ENCODE peak calls at places on chromosomes 4 and X, in five cellular contexts. Z is astrocyte, H is hepatocyte, O is PC-3, N is mammary epithelial cell. R is an unnamed sample.

GRCh38 chrX:6384391-6384790 is 150.5 kb downstream of the VCX3A start:
- DNase-seq in Z (no peak), H (no peak), O (no peak), N (no peak), R (no peak)

GRCh38 chr4:140944539-140944938 is 188.4 kb upstream of the TBC1D9 start:
- DNase-seq in Z (peak; percentile 72), H (no peak), O (no peak), N (no peak), R (no peak)

GRCh38 chr4:187477224-187477623 is 518.3 kb upstream of the ZFP42 start:
- DNase-seq in Z (no peak), H (no peak), O (no peak), N (no peak), R (no peak)

GRCh38 chr4:43132010-43132582 is 239.6 kb downstream of the GRXCR1 start:
- DNase-seq in Z (peak; percentile 48), H (peak; percentile 85), O (peak; percentile 81), N (peak; percentile 52), R (peak; percentile 59)

GRCh38 chrX:37817176-37817575 is 30.2 kb downstream of the DYNLT3 start:
- DNase-seq in Z (no peak), H (no peak), O (no peak), N (no peak), R (no peak)

GRCh38 chr4:176150283-176150682 is 45.1 kb downstream of the SPATA4 start:
- DNase-seq in Z (peak; percentile 17), H (peak; percentile 10), O (peak; percentile 47), N (peak; percentile 11), R (peak; percentile 6)

GRCh38 chr4:8571702-8572685 is 8.2 kb upstream of the GPR78 start:
- DNase-seq in Z (no peak), H (no peak), O (no peak), N (no peak), R (no peak)

GRCh38 chrX:19566359-19567141 is 51.2 kb upstream of the MAP3K15 start:
- DNase-seq in Z (peak; percentile 16), H (no peak), O (no peak), N (no peak), R (no peak)

GRCh38 chrX:152865232-152865920 is 32.5 kb upstream of the ZNF185 start:
- DNase-seq in Z (no peak), H (no peak), O (no peak), N (no peak), R (no peak)

GRCh38 chrX:152861826-152862225 is 31.0 kb downstream of the NSDHL start:
- DNase-seq in Z (peak; percentile 41), H (no peak), O (no peak), N (no peak), R (no peak)

DNA sequence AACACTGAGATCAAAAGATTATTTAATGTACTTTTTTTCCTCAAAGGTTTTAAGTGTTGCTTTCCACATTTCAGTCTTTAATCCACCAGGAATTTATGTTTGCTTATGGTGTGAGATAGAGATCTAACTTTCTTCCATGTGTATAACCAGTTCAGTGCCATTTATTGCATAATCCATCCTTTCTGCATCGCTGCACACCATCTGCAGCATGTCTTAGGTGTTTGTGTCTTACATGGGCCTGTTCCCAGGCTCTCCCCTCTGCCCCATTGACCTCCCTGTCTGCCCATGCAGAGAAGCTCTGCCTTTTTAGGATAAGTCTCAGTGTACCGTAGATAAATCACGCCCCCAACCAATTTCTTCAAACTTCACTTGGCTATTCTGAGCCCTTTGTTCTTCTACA is 30.3 kb downstream of the NSDHL start:
- DNase-seq in Z (peak; percentile 54), H (no peak), O (peak; percentile 51), N (no peak), R (no peak)
- H3K9me3 ChIP-seq in Z (no peaks in the 10 kb centered on the region), H (no peaks in the 10 kb centered on the region), O (no peaks in the 10 kb centered on the region), N (no peaks in the 10 kb centered on the region), R (no peaks in the 10 kb centered on the region)

GRCh38 chrX:125205918-125206665 is 113.6 kb upstream of the TEX13C start:
- DNase-seq in Z (no peak), H (peak; percentile 41), O (peak; percentile 30), N (no peak), R (peak; percentile 80)
- H3K4me3 ChIP-seq in Z (peak overlapping the region; percentile 33), H (peak overlapping the region; percentile 45), O (peak overlapping the region; percentile 63), N (no peak overlapping the region), R (peak overlapping the region; percentile 72)

GRCh38 chr4:46993075-46994006 is at the start of gene GABRA4:
- DNase-seq in Z (peak; percentile 10), H (peak; percentile 26), O (no peak), N (peak; percentile 2), R (peak; percentile 22)
- TF ChIP-seq EZH2 in Z (no peak), H (peak; percentile 77), O (no peak), N (peak; percentile 8), R (peak; percentile 25)

GRCh38 chrX:76915836-76916235 is 488.3 kb downstream of the MAGEE1 start:
- DNase-seq in Z (no peak), H (no peak), O (no peak), N (no peak), R (no peak)
- H3K9me3 ChIP-seq in Z (no peaks in the 10 kb centered on the region), H (no peaks in the 10 kb centered on the region), O (no peaks in the 10 kb centered on the region), N (no peaks in the 10 kb centered on the region), R (peaks cover 5% of the 10 kb centered on the region)

DNA sequence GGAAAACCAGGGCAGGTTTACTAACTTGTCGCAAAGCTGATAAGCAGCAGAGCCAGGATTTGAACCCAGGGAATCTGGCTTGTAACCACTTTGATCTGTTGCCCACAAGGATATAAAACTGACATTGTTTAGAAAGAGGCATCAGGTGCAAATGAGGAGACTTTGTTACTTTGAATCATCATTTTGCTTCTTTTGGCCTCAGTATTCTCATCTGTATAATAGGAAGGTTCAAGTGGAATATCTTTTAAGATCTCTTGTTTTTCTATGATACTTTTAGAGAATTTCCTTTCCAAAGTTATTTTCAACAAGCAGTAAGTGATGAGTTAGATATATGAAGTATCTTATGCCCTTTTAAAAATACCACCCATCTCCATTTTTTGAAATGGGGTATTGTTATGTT is 57.8 kb upstream of the NAP1L5 start:
- DNase-seq in Z (no peak), H (no peak), O (no peak), N (no peak), R (no peak)
- H3K4me3 ChIP-seq in Z (no peak overlapping the region), H (no peak overlapping the region), O (no peak overlapping the region), N (no peak overlapping the region), R (no peak overlapping the region)

DNA sequence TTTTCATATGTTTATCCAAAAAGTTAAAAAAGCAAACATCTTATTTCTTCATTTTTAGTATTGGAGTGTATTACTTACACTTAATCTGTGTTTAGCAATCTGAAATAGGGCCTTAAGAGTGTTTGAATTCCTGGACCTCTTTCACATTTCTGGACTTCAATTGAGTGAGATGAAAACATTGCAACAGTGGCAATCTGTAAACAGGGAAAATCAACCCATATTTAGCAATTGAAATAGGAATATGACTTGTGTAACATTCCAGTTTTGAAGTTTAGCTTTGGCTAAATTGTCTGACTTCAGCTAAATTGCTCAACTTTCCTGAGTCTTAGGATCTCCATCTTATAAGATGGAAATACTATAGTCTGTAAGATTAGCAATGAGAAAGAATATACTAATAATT is 34.6 kb upstream of the FHL1 start:
- DNase-seq in Z (no peak), H (no peak), O (no peak), N (no peak), R (no peak)
- TF ChIP-seq EZH2 in Z (no peak), H (no peak), O (no peak), N (no peak), R (no peak)

GRCh38 chr4:25223770-25224375 is 10.0 kb upstream of the PI4K2B start:
- DNase-seq in Z (peak; percentile 34), H (no peak), O (peak; percentile 41), N (peak; percentile 40), R (peak; percentile 18)
- H3K9me3 ChIP-seq in Z (peaks cover 12% of the 10 kb centered on the region), H (peaks cover 9% of the 10 kb centered on the region), O (peaks cover 11% of the 10 kb centered on the region), N (peaks cover 10% of the 10 kb centered on the region), R (peaks cover 32% of the 10 kb centered on the region)